ENCODE peak calls at places on chromosomes 5 and 9, in four cellular contexts. L is A549, K is K562, R is HepG2. D is an unnamed sample. For H3K4me1, the result is how much of the 10 kb centered on the place peaks cover.

GRCh38 chr5:142432369-142432863 is 107.6 kb upstream of the SPRY4 start:
- DNase-seq in L (no peak), K (no peak), R (no peak), D (no peak)

GRCh38 chr5:173721259-173722232 is 105.1 kb upstream of the BOD1 start:
- DNase-seq in L (no peak), K (no peak), R (no peak), D (no peak)

GRCh38 chr9:117411547-117411946 is 3.3 kb downstream of the ASTN2 start:
- DNase-seq in L (peak), K (peak), R (peak), D (no peak)

GRCh38 chr5:13348568-13348967 is 595.9 kb downstream of the DNAH5 start:
- DNase-seq in L (no peak), K (no peak), R (no peak), D (no peak)

GRCh38 chr5:40391642-40392041 is 288.1 kb upstream of the PTGER4 start:
- DNase-seq in L (no peak), K (no peak), R (no peak), D (no peak)

GRCh38 chr9:131707677-131708612 is 31.9 kb downstream of the RAPGEF1 start:
- DNase-seq in L (peak), K (no peak), R (no peak), D (no peak)

GRCh38 chr9:78973906-78974305 is 597.9 kb upstream of the TLE4 start:
- DNase-seq in L (peak), K (no peak), R (no peak), D (no peak)

GRCh38 chr5:40356248-40356647 is 323.5 kb upstream of the PTGER4 start:
- DNase-seq in L (no peak), K (no peak), R (no peak), D (no peak)

GRCh38 chr5:139422307-139422893 is 16.9 kb downstream of the DNAJC18 start:
- DNase-seq in L (peak), K (peak), R (peak), D (peak)

GRCh38 chr5:41770799-41771198 is 99.4 kb downstream of the OXCT1 start:
- DNase-seq in L (no peak), K (no peak), R (no peak), D (no peak)

GRCh38 chr9:116278326-116278725 is 124.7 kb downstream of the PAPPA start:
- DNase-seq in L (no peak), K (no peak), R (no peak), D (no peak)

GRCh38 chr9:129669946-129670345 is 4.5 kb downstream of the PRRX2 start:
- DNase-seq in L (no peak), K (peak), R (no peak), D (no peak)

GRCh38 chr5:82019342-82020138 is 47.7 kb downstream of the ATG10 start:
- DNase-seq in L (no peak), K (no peak), R (peak), D (no peak)

GRCh38 chr9:15824310-15824709 is 271.5 kb downstream of the CCDC171 start:
- DNase-seq in L (peak), K (no peak), R (peak), D (no peak)

GRCh38 chr5:1424716-1425115 is 20.5 kb downstream of the SLC6A3 start:
- DNase-seq in L (no peak), K (no peak), R (no peak), D (no peak)

GRCh38 chr5:170752257-170753215 is 31.0 kb upstream of the GABRP start:
- DNase-seq in L (no peak), K (no peak), R (no peak), D (no peak)

GRCh38 chr9:83920469-83920941 is 727 bp downstream of the KIF27 start:
- DNase-seq in L (no peak), K (peak), R (peak), D (no peak)

DNA sequence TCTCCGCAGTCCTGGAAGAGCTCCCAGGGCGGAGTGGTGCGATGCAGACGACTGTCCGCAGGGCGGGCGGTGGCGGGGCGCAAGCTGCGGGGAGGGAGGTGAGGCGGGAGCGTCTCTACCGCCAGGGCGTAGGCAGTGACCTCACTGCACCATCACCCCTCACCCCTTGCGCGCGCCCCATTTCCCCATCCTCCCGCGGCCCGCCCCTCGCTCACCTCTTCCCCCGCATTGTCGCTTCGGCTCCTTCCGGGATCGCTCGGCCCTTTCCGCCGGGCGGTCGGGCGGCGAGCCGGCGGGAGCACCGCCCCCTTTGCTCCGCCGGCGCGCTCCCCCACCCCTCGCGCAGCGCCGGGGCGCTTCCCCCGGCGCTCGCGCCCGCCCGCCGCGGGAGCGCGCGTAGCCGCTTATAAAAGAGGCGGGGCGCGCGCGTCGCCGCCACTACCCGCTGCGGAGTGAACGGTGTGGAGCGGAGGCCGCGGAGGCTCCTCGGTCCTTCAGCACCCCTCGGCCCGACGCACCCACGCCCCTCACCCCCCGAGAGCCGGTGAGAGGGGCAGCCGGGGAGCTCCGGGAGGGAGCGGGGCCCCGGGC is at the start of gene SPTAN1:
- DNase-seq in L (peak), K (peak), R (peak), D (peak)
- H3K4me1 ChIP-seq in L (under half), K (under half), R (half or more), D (under half)

DNA sequence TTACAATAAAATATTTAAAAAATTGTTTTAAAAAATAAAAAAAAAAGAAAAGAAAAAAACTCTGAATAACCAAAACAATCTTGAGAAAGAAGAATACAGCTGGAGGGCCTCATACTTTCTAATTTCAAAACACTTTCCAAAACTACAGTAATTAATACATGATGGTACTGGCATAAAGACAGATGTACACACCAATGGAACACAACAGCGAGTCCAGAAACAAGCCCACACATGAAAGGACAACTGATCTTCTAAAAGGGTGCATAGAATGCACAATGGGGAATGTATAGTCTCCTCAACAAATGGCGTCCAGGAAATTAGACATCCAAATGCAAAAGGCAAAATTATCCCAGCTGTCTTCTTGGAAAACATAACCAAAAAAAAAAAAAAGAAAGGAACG is 99.6 kb downstream of the LURAP1L start:
- DNase-seq in L (no peak), K (no peak), R (no peak), D (no peak)
- TF ChIP-seq PHF8 in L (no peak), K (no peak), R (no peak), D (no peak)

GRCh38 chr9:114452219-114453169 is 52.8 kb downstream of the WHRN start:
- DNase-seq in L (no peak), K (no peak), R (no peak), D (no peak)
- TF ChIP-seq JUN in L (no peak), K (no peak), R (no peak), D (no peak)

GRCh38 chr5:10706326-10706725 is 54.7 kb downstream of the DAP start:
- DNase-seq in L (no peak), K (no peak), R (no peak), D (no peak)
- H3K4me1 ChIP-seq in L (under half), K (under half), R (under half), D (under half)

D was measured in H1.